ENCODE peak calls at places on chromosomes 12 and 14, in five cellular contexts. E is GM23338, A is GM12892, X is GM12891, V is stomach. L is an unnamed sample.

GRCh38 chr12:30308010-30308717 is 387.5 kb downstream of the IPO8 start:
- DNase-seq in E (no peak), A (no peak), X (no peak), V (no peak), L (no peak)

GRCh38 chr12:116432321-116432750 is 126.8 kb upstream of the MAP1LC3B2 start:
- DNase-seq in E (no peak), A (no peak), X (no peak), V (no peak), L (no peak)

GRCh38 chr12:109989380-109989779 is 6.8 kb downstream of the GIT2 start:
- DNase-seq in E (no peak), A (no peak), X (no peak), V (no peak), L (no peak)

GRCh38 chr12:52831251-52831650 is 2.9 kb downstream of the KRT79 start:
- DNase-seq in E (no peak), A (no peak), X (no peak), V (no peak), L (no peak)

GRCh38 chr12:108570743-108571603 is 8.6 kb downstream of the ISCU start:
- DNase-seq in E (peak; percentile 57), A (no peak), X (no peak), V (no peak), L (no peak)

GRCh38 chr14:105861985-105862465 is 335.6 kb downstream of the TMEM121 start:
- DNase-seq in E (no peak), A (peak; percentile 44), X (peak; percentile 60), V (peak; percentile 23), L (no peak)

GRCh38 chr14:88164906-88165534 is 158.0 kb downstream of the KCNK10 start:
- DNase-seq in E (no peak), A (no peak), X (no peak), V (no peak), L (no peak)

GRCh38 chr12:102876883-102877282 is 40.2 kb downstream of the PAH start:
- DNase-seq in E (peak; percentile 72), A (no peak), X (no peak), V (no peak), L (no peak)

GRCh38 chr12:10574307-10574706 is 39.1 kb downstream of the MAGOHB start:
- DNase-seq in E (no peak), A (no peak), X (no peak), V (no peak), L (no peak)

GRCh38 chr12:81209001-81209400 is 131.1 kb downstream of the ACSS3 start:
- DNase-seq in E (no peak), A (no peak), X (no peak), V (no peak), L (no peak)

GRCh38 chr12:101763246-101763931 is 24.1 kb upstream of the SYCP3 start:
- DNase-seq in E (no peak), A (no peak), X (no peak), V (no peak), L (no peak)

GRCh38 chr14:78074546-78074945 is 95.6 kb upstream of the NRXN3 start:
- DNase-seq in E (no peak), A (no peak), X (no peak), V (no peak), L (no peak)

GRCh38 chr12:26651566-26652188 is 181.3 kb downstream of the ITPR2 start:
- DNase-seq in E (peak; percentile 89), A (peak; percentile 13), X (peak; percentile 23), V (peak; percentile 45), L (peak; percentile 18)

GRCh38 chr14:33966276-33966675 is 15.4 kb upstream of the EGLN3 start:
- DNase-seq in E (no peak), A (no peak), X (no peak), V (no peak), L (no peak)

GRCh38 chr12:91040356-91040755 is 17.5 kb downstream of the KERA start:
- DNase-seq in E (no peak), A (no peak), X (no peak), V (no peak), L (peak; percentile 90)

GRCh38 chr12:106147956-106148355 is 9.2 kb upstream of the NUAK1 start:
- DNase-seq in E (no peak), A (no peak), X (no peak), V (peak; percentile 84), L (no peak)

GRCh38 chr12:57630891-57631433 is 2.0 kb downstream of the B4GALNT1 start:
- DNase-seq in E (no peak), A (no peak), X (peak; percentile 7), V (no peak), L (no peak)

GRCh38 chr12:92224685-92225331 is 79.2 kb upstream of the BTG1 start:
- DNase-seq in E (peak; percentile 19), A (no peak), X (no peak), V (no peak), L (no peak)

GRCh38 chr12:108722992-108723766 is 8.1 kb downstream of the CORO1C start:
- DNase-seq in E (no peak), A (no peak), X (no peak), V (no peak), L (no peak)

GRCh38 chr12:131907379-131908081 is 13.1 kb downstream of the ULK1 start:
- DNase-seq in E (no peak), A (no peak), X (no peak), V (no peak), L (no peak)

GRCh38 chr12:55653031-55653430 is 16.3 kb downstream of the OR10P1 start:
- DNase-seq in E (no peak), A (no peak), X (no peak), V (no peak), L (no peak)

GRCh38 chr12:1532796-1533195 is 61.6 kb downstream of the FBXL14 start:
- DNase-seq in E (no peak), A (no peak), X (no peak), V (no peak), L (no peak)

GRCh38 chr14:69460093-69460701 is 24.3 kb upstream of the PLEKHD1 start:
- DNase-seq in E (peak; percentile 63), A (peak; percentile 19), X (no peak), V (peak; percentile 65), L (peak; percentile 24)

GRCh38 chr14:104604461-104605449 is at the start of gene TMEM179:
- DNase-seq in E (peak; percentile 86), A (peak; percentile 41), X (peak; percentile 43), V (no peak), L (no peak)

GRCh38 chr12:123250471-123251383 is 17.5 kb downstream of the MTRFR start:
- DNase-seq in E (peak; percentile 50), A (no peak), X (no peak), V (peak; percentile 84), L (no peak)

GRCh38 chr12:123253606-123254459 is 17.8 kb downstream of the CDK2AP1 start:
- DNase-seq in E (no peak), A (no peak), X (no peak), V (peak; percentile 68), L (no peak)

GRCh38 chr12:123254853-123255446 is 16.7 kb downstream of the CDK2AP1 start:
- DNase-seq in E (no peak), A (no peak), X (no peak), V (no peak), L (no peak)

GRCh38 chr12:123245678-123246077 is 12.4 kb downstream of the MTRFR start:
- DNase-seq in E (no peak), A (no peak), X (no peak), V (no peak), L (no peak)

DNA sequence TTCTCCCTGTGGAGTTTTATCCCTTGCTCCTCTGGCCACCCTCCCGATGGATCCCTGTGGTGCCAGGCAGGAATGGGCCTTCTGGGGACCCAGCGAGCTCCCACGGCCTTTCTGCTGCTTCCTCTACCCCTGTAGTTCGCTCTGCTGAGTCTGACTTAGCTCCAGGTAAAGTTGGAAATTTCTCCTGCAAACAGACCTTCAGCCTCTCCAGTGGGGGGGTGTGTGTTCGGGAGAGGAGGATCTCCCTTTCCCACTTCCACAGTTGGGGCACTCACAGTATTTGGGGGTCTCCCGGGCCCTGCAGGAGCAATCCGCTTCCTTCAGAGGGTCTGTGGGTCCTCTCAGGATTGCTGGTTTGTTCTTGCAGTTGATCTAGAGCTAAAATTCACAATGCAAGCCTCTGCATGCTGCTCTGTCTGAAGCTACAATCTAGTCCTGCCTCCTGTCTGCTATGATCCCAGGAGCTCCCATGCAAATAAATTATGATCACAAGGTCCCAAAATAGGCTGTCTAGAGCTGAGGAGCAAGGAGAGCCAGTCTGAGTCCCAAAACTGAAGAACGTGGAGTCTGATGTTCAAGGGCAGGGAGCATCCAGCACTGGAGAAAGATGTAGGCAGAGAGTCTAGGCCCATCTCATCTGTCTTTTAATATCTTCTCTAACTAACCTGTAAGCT is 18.3 kb downstream of the MTRFR start:
- DNase-seq in E (no peak), A (no peak), X (no peak), V (no peak), L (no peak)
- TF ChIP-seq POLR2AphosphoS5 in E (no peak), A (no peak), X (no peak), V (no peak), L (no peak)

DNA sequence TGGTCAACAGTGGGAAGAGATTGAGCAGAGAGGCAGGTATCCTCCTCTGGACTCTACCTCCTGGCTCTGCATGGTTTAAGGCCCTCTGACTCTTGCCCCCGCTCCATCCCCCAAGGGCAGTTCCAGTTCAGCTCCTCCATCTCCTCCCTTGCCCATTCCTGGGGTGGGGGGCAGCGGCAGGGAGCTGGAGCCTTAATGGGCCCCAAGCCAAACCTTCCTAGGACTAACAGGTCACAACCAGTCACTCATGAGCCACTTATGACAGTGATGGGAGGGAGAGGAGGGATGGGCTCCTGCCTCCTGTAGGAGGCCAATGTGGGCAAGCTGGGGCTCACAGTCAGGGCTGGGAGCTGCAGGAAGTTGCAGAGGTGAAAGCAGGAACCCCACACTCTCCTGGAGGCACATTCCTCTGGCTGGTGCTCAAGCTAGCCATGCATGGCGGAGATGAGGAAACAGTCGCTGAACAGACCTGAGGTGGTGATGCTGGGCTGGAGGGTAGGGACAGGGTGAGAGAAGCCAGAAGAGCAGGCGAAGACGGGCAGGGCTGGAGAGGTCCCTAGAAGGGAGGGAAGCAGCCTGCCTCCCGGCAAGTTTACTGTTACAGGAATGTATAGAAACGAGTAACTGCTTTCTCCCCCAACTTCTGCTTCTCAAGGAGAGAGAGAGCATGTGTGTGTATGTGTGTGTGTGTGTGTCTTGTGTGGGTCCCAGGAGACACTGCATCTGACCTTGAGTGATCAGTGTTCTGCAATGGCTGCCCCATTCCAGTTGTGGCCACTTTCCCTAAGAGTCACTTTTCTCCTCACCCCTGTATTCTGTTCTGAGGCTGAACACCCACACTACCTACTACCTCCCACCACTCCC is 5.0 kb upstream of the RAPGEF3 start:
- DNase-seq in E (no peak), A (no peak), X (no peak), V (no peak), L (no peak)
- TF ChIP-seq POLR2AphosphoS5 in E (no peak), A (no peak), X (no peak), V (no peak), L (no peak)

DNA sequence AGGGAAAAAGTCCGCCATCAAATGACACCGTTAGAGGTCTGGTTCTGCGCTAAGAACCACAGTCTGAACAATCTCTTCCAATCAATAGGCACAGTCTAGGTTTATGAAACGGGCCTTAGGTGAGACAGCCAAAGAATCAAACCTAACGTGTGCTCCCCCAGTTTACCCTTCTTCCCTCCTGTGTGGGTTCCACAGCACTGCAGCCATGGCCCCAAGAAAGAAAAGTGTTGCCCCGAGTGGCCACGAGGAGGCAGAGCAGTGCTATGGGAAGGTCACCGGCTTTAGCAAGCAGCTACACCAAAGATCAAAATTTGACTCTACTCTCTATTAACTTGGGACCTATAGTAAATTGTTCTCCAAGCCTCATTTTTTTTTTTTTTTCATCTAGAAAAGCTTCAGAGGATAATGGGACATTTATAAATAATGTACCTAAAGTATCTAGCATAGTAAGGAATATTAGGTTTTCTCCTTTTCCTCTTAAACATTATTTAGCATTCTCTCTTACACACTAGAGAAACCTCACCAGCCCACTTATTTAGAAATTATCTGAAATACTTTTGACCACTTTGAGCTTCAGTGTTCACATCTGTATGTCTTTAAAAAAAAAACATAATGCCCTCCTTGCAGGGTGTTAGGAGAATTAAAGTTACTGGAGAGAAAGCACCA is 70.2 kb upstream of the GPHB5 start:
- DNase-seq in E (peak; percentile 81), A (no peak), X (peak; percentile 21), V (peak; percentile 65), L (no peak)
- TF ChIP-seq POLR2AphosphoS5 in E (no peak), A (no peak), X (no peak), V (no peak), L (no peak)

GRCh38 chr12:94308612-94309011 is 151.1 kb downstream of the CEP83 start:
- DNase-seq in E (no peak), A (no peak), X (no peak), V (no peak), L (no peak)
- TF ChIP-seq POLR2AphosphoS5 in E (no peak), A (no peak), X (no peak), V (no peak), L (no peak)

L was measured in SK-N-MC.